ENCODE peak calls at places on chromosomes 6 and 20, in five cellular contexts. D, K, M, N and Q are unnamed samples.
A peak's percentile ranks its signal among the peaks of the same experiment; 100 is the strongest.

GRCh38 chr20:46350201-46350985 is 42.1 kb upstream of the CDH22 start:
- DNase-seq in D (peak; percentile 77), K (no peak), M (no peak), N (no peak), Q (peak; percentile 59)

GRCh38 chr6:33771342-33772113 is 17.4 kb downstream of the LEMD2 start:
- DNase-seq in D (peak; percentile 95), K (peak; percentile 49), M (peak; percentile 35), N (peak; percentile 68), Q (peak; percentile 92)

GRCh38 chr6:113909224-113909856 is 52.2 kb downstream of the MARCKS start:
- DNase-seq in D (peak; percentile 61), K (no peak), M (no peak), N (no peak), Q (peak; percentile 81)

GRCh38 chr20:25088267-25088666 is 6.3 kb upstream of the VSX1 start:
- DNase-seq in D (no peak), K (no peak), M (no peak), N (no peak), Q (no peak)

GRCh38 chr6:14059791-14060436 is 57.7 kb upstream of the CD83 start:
- DNase-seq in D (no peak), K (no peak), M (no peak), N (no peak), Q (no peak)

GRCh38 chr6:111713196-111713705 is 107.6 kb upstream of the TRAF3IP2 start:
- DNase-seq in D (no peak), K (no peak), M (no peak), N (no peak), Q (peak; percentile 61)

GRCh38 chr6:22236626-22237414 is 60.0 kb downstream of the PRL start:
- DNase-seq in D (no peak), K (no peak), M (no peak), N (no peak), Q (no peak)

GRCh38 chr6:32087574-32088486 is 21.3 kb downstream of the TNXB start:
- DNase-seq in D (peak; percentile 97), K (peak; percentile 54), M (peak; percentile 44), N (peak; percentile 70), Q (peak; percentile 91)

GRCh38 chr6:130183271-130184222 is 39.2 kb downstream of the SAMD3 start:
- DNase-seq in D (no peak), K (peak; percentile 47), M (peak; percentile 6), N (no peak), Q (no peak)

GRCh38 chr6:14542670-14543366 is 425.2 kb downstream of the CD83 start:
- DNase-seq in D (no peak), K (no peak), M (no peak), N (peak; percentile 64), Q (peak; percentile 37)

GRCh38 chr6:168132531-168133184 is 53.6 kb upstream of the FRMD1 start:
- DNase-seq in D (peak; percentile 92), K (no peak), M (no peak), N (no peak), Q (peak; percentile 87)

GRCh38 chr6:31821301-31822037 is 6.1 kb upstream of the HSPA1B start:
- DNase-seq in D (peak; percentile 86), K (peak; percentile 10), M (no peak), N (peak; percentile 56), Q (peak; percentile 89)

GRCh38 chr6:159213401-159213800 is 44.2 kb downstream of the FNDC1 start:
- DNase-seq in D (no peak), K (no peak), M (no peak), N (no peak), Q (peak; percentile 70)

GRCh38 chr6:152129606-152130249 is 322.2 kb downstream of the ESR1 start:
- DNase-seq in D (peak; percentile 46), K (no peak), M (no peak), N (no peak), Q (peak; percentile 12)

GRCh38 chr20:62427172-62428007 is at the start of gene RBBP8NL:
- DNase-seq in D (peak; percentile 90), K (no peak), M (no peak), N (no peak), Q (peak; percentile 92)

GRCh38 chr6:94956910-94957309 is 620.4 kb upstream of the MANEA start:
- DNase-seq in D (no peak), K (no peak), M (no peak), N (no peak), Q (no peak)

GRCh38 chr6:128601060-128601459 is 80.7 kb upstream of the PTPRK start:
- DNase-seq in D (no peak), K (no peak), M (no peak), N (no peak), Q (peak; percentile 15)

GRCh38 chr6:41741625-41742490 is 5.3 kb downstream of the PGC start:
- DNase-seq in D (no peak), K (no peak), M (no peak), N (no peak), Q (no peak)

GRCh38 chr20:62692176-62692575 is 16.5 kb upstream of the NTSR1 start:
- DNase-seq in D (no peak), K (no peak), M (no peak), N (no peak), Q (no peak)

GRCh38 chr20:55160996-55161395 is 685.6 kb downstream of the DOK5 start:
- DNase-seq in D (no peak), K (no peak), M (no peak), N (no peak), Q (no peak)

GRCh38 chr6:98846021-98846380 is 11.6 kb downstream of the POU3F2 start:
- DNase-seq in D (no peak), K (no peak), M (no peak), N (no peak), Q (no peak)

GRCh38 chr20:49907405-49908257 is 7.7 kb downstream of the SPATA2 start:
- DNase-seq in D (no peak), K (no peak), M (no peak), N (no peak), Q (no peak)

GRCh38 chr6:17869010-17869752 is 118.3 kb downstream of the KIF13A start:
- DNase-seq in D (no peak), K (no peak), M (no peak), N (no peak), Q (no peak)

GRCh38 chr6:24026050-24026449 is 100.0 kb upstream of the NRSN1 start:
- DNase-seq in D (peak; percentile 5), K (no peak), M (no peak), N (no peak), Q (no peak)

GRCh38 chr20:47669489-47669888 is 115.8 kb downstream of the SULF2 start:
- DNase-seq in D (no peak), K (no peak), M (no peak), N (no peak), Q (no peak)

GRCh38 chr6:107811591-107812218 is 12.4 kb downstream of the SCML4 start:
- DNase-seq in D (no peak), K (no peak), M (no peak), N (no peak), Q (peak; percentile 51)

GRCh38 chr20:34941224-34941623 is 14.4 kb downstream of the GSS start:
- DNase-seq in D (no peak), K (no peak), M (no peak), N (no peak), Q (no peak)